ENCODE peak calls at places on chromosomes 13 and 19, in ten cellular contexts. M is Peyer's patch, H is brain microvascular endothelial cell, D is lung, P is left ventricle myocardium inferior, T is endothelial cell, Z is kidney, Q is AG04450, E is MCF 10A, A is A549. J is an unnamed sample.

GRCh38 chr19:32828139-32828538 is 41.4 kb downstream of the SLC7A9 start:
- DNase-seq in M (no peak), H (no peak), D (no peak), P (no peak), T (no peak), Z (no peak), Q (no peak), E (no peak), A (no peak), J (no peak)

GRCh38 chr19:4233282-4233853 is 4.0 kb downstream of the EBI3 start:
- DNase-seq in M (peak), H (peak), D (peak), P (peak), T (peak), Z (no peak), Q (no peak), E (peak), A (peak), J (peak)

GRCh38 chr19:29690842-29691241 is 24.2 kb downstream of the C19orf12 start:
- DNase-seq in M (peak), H (peak), D (no peak), P (no peak), T (no peak), Z (no peak), Q (no peak), E (peak), A (peak), J (no peak)

GRCh38 chr19:11722414-11722813 is 16.3 kb downstream of the ZNF823 start:
- DNase-seq in M (no peak), H (no peak), D (no peak), P (no peak), T (no peak), Z (no peak), Q (no peak), E (no peak), A (peak), J (no peak)

GRCh38 chr19:30003862-30004261 is 61.8 kb downstream of the URI1 start:
- DNase-seq in M (no peak), H (no peak), D (no peak), P (no peak), T (no peak), Z (no peak), Q (no peak), E (no peak), A (no peak), J (no peak)

GRCh38 chr19:49097453-49098288 is 12.4 kb downstream of the SNRNP70 start:
- DNase-seq in M (peak), H (peak), D (peak), P (peak), T (peak), Z (no peak), Q (peak), E (peak), A (peak), J (peak)

GRCh38 chr13:23610966-23611486 is 40.8 kb downstream of the TNFRSF19 start:
- DNase-seq in M (no peak), H (peak), D (no peak), P (no peak), T (no peak), Z (no peak), Q (no peak), E (no peak), A (no peak), J (no peak)

GRCh38 chr19:42497492-42498226 is 30.6 kb downstream of the CEACAM1 start:
- DNase-seq in M (peak), H (no peak), D (no peak), P (no peak), T (no peak), Z (no peak), Q (no peak), E (no peak), A (peak), J (no peak)

GRCh38 chr19:34131100-34131499 is 41.2 kb upstream of the LSM14A start:
- DNase-seq in M (no peak), H (peak), D (no peak), P (no peak), T (no peak), Z (no peak), Q (no peak), E (no peak), A (no peak), J (no peak)

GRCh38 chr19:40754611-40755247 is 3.7 kb downstream of the SNRPA start:
- DNase-seq in M (peak), H (no peak), D (no peak), P (no peak), T (no peak), Z (no peak), Q (no peak), E (no peak), A (peak), J (no peak)

GRCh38 chr13:77429320-77430142 is 102.6 kb upstream of the MYCBP2 start:
- DNase-seq in M (no peak), H (peak), D (no peak), P (no peak), T (no peak), Z (no peak), Q (no peak), E (no peak), A (no peak), J (peak)

GRCh38 chr19:17255150-17255621 is 9.4 kb downstream of the USHBP1 start:
- DNase-seq in M (no peak), H (no peak), D (peak), P (no peak), T (no peak), Z (no peak), Q (no peak), E (peak), A (no peak), J (no peak)

GRCh38 chr19:50401505-50402450 is 17.0 kb upstream of the SPIB start:
- DNase-seq in M (no peak), H (no peak), D (no peak), P (no peak), T (no peak), Z (no peak), Q (no peak), E (no peak), A (no peak), J (no peak)

GRCh38 chr13:101757446-101758039 is 305.1 kb downstream of the ITGBL1 start:
- DNase-seq in M (no peak), H (no peak), D (no peak), P (no peak), T (no peak), Z (no peak), Q (no peak), E (peak), A (peak), J (no peak)

GRCh38 chr19:16896913-16897571 is 8.2 kb downstream of the F2RL3 start:
- DNase-seq in M (peak), H (peak), D (peak), P (peak), T (peak), Z (peak), Q (peak), E (peak), A (peak), J (peak)

GRCh38 chr19:1098177-1099051 is 3.2 kb upstream of the POLR2E start:
- DNase-seq in M (peak), H (no peak), D (peak), P (no peak), T (no peak), Z (no peak), Q (no peak), E (peak), A (peak), J (no peak)

GRCh38 chr13:40597735-40598365 is 68.6 kb downstream of the FOXO1 start:
- DNase-seq in M (no peak), H (no peak), D (peak), P (no peak), T (no peak), Z (no peak), Q (no peak), E (no peak), A (no peak), J (no peak)

GRCh38 chr13:52707375-52707774 is 32.2 kb downstream of the CNMD start:
- DNase-seq in M (no peak), H (no peak), D (no peak), P (no peak), T (no peak), Z (no peak), Q (no peak), E (no peak), A (no peak), J (no peak)

GRCh38 chr19:48591021-48591420 is 15.5 kb upstream of the SPACA4 start:
- DNase-seq in M (no peak), H (no peak), D (no peak), P (no peak), T (no peak), Z (no peak), Q (no peak), E (peak), A (peak), J (no peak)

GRCh38 chr13:33911521-33911920 is 93.6 kb downstream of the RFC3 start:
- DNase-seq in M (no peak), H (no peak), D (no peak), P (no peak), T (no peak), Z (no peak), Q (no peak), E (no peak), A (no peak), J (no peak)

GRCh38 chr13:81171065-81171647 is 830.2 kb upstream of the SPRY2 start:
- DNase-seq in M (no peak), H (no peak), D (no peak), P (no peak), T (no peak), Z (no peak), Q (no peak), E (peak), A (peak), J (no peak)

GRCh38 chr13:113105032-113105993 is at the start of gene F7:
- DNase-seq in M (peak), H (no peak), D (no peak), P (no peak), T (no peak), Z (no peak), Q (no peak), E (no peak), A (peak), J (no peak)

GRCh38 chr19:16566161-16566560 is 6.1 kb downstream of the SLC35E1 start:
- DNase-seq in M (peak), H (no peak), D (no peak), P (no peak), T (no peak), Z (peak), Q (no peak), E (no peak), A (no peak), J (no peak)

GRCh38 chr19:2089001-2089711 is 7.0 kb downstream of the MOB3A start:
- DNase-seq in M (peak), H (peak), D (no peak), P (no peak), T (no peak), Z (peak), Q (no peak), E (peak), A (no peak), J (peak)

GRCh38 chr19:23823952-23824389 is 65.3 kb upstream of the ZNF681 start:
- DNase-seq in M (no peak), H (no peak), D (no peak), P (no peak), T (peak), Z (no peak), Q (no peak), E (peak), A (peak), J (no peak)

GRCh38 chr13:42420304-42420703 is 148.4 kb downstream of the AKAP11 start:
- DNase-seq in M (no peak), H (no peak), D (no peak), P (no peak), T (no peak), Z (no peak), Q (no peak), E (no peak), A (no peak), J (no peak)

GRCh38 chr13:60019119-60019993 is 144.4 kb downstream of the DIAPH3 start:
- DNase-seq in M (no peak), H (no peak), D (no peak), P (no peak), T (no peak), Z (no peak), Q (no peak), E (peak), A (no peak), J (no peak)

GRCh38 chr19:35433448-35433847 is 14.6 kb upstream of the FFAR2 start:
- DNase-seq in M (no peak), H (no peak), D (no peak), P (no peak), T (no peak), Z (no peak), Q (no peak), E (no peak), A (no peak), J (no peak)

GRCh38 chr13:40920826-40921225 is 98.3 kb downstream of the ELF1 start:
- DNase-seq in M (no peak), H (no peak), D (no peak), P (no peak), T (no peak), Z (no peak), Q (peak), E (no peak), A (no peak), J (no peak)

GRCh38 chr13:74290324-74290773 is 156.1 kb upstream of the KLF12 start:
- DNase-seq in M (peak), H (peak), D (no peak), P (no peak), T (no peak), Z (no peak), Q (peak), E (peak), A (peak), J (peak)

GRCh38 chr19:13234518-13234917 is 84.3 kb downstream of the IER2 start:
- DNase-seq in M (peak), H (no peak), D (peak), P (peak), T (no peak), Z (no peak), Q (no peak), E (peak), A (peak), J (peak)

GRCh38 chr13:105139380-105140285 is 1395.8 kb downstream of the EFNB2 start:
- DNase-seq in M (peak), H (peak), D (peak), P (peak), T (no peak), Z (peak), Q (no peak), E (no peak), A (peak), J (peak)

GRCh38 chr13:77383097-77383496 is 56.2 kb upstream of the MYCBP2 start:
- DNase-seq in M (no peak), H (no peak), D (no peak), P (no peak), T (no peak), Z (no peak), Q (no peak), E (no peak), A (no peak), J (no peak)

GRCh38 chr19:53132231-53132991 is at the start of gene ZNF415:
- DNase-seq in M (peak), H (peak), D (peak), P (peak), T (peak), Z (peak), Q (peak), E (no peak), A (no peak), J (peak)

GRCh38 chr19:48837081-48837524 is 812 bp upstream of the HSD17B14 start:
- DNase-seq in M (peak), H (peak), D (peak), P (peak), T (peak), Z (peak), Q (no peak), E (no peak), A (peak), J (peak)

GRCh38 chr13:32878172-32878571 is 138.1 kb upstream of the KL start:
- DNase-seq in M (no peak), H (no peak), D (peak), P (no peak), T (no peak), Z (no peak), Q (no peak), E (peak), A (peak), J (no peak)

GRCh38 chr19:5192568-5192967 is 148.0 kb downstream of the PTPRS start:
- DNase-seq in M (no peak), H (no peak), D (no peak), P (no peak), T (no peak), Z (no peak), Q (no peak), E (no peak), A (no peak), J (no peak)

GRCh38 chr19:37977992-37978391 is 71.0 kb downstream of the SIPA1L3 start:
- DNase-seq in M (no peak), H (peak), D (no peak), P (no peak), T (peak), Z (no peak), Q (peak), E (no peak), A (no peak), J (no peak)

DNA sequence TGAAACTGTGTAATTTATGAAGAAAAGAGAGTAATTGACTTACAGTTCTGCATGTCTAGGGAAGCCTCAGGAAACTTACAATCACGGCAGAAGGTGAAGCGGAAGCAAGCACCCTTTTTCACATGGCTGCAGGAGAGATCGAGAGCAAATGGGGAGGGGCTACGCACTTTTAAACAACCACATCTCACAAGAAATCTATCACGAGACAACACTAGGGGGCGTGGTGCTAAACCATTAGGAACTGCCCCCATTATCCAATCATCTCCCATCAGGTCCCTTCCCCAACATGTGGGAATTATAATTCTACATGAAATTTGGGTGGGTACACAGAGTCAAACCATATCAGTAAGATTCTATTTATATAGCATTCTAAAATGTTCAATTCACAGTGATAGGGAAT is 114.8 kb upstream of the TRPC4 start:
- DNase-seq in M (no peak), H (no peak), D (no peak), P (no peak), T (no peak), Z (no peak), Q (no peak), E (peak), A (peak), J (no peak)
- TF ChIP-seq CTCF in M (no peak), H (no peak), D (no peak), P (no peak), T (peak), Z (no peak), Q (no peak), E (no peak), A (no peak), J (no peak)

DNA sequence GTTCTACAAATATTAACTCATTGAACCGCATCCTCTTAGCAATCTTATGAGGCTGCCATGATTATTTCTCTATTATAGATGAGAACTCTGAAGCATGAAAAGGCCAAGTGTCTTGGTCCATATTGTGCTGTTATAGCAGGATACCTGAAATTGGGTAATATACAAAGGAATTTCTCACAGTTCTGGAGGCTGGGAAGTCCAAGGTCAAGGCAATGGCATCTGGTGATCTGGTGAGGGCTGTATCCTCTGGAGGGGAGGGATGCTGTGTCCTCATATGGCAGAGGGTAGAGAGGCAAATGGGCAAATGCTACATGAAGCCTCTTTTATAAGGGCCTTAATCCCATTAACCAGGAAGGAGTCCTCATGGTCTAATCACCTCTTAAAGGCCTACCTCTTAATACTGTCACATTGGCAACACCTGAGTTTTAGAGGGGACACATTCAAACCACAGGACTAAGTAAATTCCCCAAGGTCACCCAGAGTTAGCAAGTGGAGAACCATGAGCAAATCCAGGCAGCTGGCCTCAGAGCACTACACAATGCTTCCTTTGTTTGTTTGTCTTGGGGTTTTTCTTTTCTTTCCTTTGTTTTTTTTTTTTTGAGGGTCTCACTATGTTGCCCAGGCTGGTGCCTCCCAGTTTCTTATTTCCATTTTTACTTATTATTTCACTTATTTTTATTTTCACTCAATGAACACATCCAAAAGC is 55.9 kb upstream of the LATS2 start:
- DNase-seq in M (no peak), H (no peak), D (no peak), P (no peak), T (no peak), Z (no peak), Q (no peak), E (no peak), A (no peak), J (no peak)
- TF ChIP-seq CTCF in M (no peak), H (no peak), D (no peak), P (no peak), T (no peak), Z (no peak), Q (no peak), E (no peak), A (no peak), J (no peak)

GRCh38 chr13:24644051-24644450 is 36.2 kb upstream of the ATP12A start:
- DNase-seq in M (no peak), H (peak), D (no peak), P (no peak), T (no peak), Z (no peak), Q (no peak), E (peak), A (no peak), J (no peak)
- TF ChIP-seq CTCF in M (no peak), H (no peak), D (no peak), P (no peak), T (no peak), Z (no peak), Q (no peak), E (no peak), A (no peak), J (no peak)

DNA sequence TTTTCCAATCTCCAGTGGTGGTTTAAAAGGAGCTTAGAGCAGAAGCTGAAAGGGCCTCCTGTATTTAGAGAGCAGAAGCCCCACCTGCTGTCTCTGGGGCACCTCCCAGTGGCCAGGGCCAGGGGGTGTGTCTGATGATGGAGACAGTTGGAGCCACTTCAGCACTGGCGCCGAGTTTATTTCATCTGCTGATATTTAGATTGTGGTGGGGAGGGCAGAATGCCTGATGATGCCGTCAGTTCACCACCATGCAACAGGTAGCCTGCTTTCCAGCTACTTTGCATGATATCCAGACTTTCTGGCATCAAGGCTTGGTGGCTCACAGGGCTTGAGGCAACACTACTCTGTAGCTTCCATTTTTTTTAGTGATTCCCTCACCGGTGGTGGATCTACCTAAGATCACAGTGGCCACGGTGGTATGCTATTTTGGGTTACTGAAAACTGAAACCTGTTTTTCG is 371.9 kb downstream of the KCNRG start:
- DNase-seq in M (peak), H (no peak), D (peak), P (peak), T (no peak), Z (peak), Q (no peak), E (no peak), A (no peak), J (peak)
- TF ChIP-seq CTCF in M (peak), H (peak), D (no peak), P (peak), T (no peak), Z (peak), Q (peak), E (no peak), A (no peak), J (no peak)

DNA sequence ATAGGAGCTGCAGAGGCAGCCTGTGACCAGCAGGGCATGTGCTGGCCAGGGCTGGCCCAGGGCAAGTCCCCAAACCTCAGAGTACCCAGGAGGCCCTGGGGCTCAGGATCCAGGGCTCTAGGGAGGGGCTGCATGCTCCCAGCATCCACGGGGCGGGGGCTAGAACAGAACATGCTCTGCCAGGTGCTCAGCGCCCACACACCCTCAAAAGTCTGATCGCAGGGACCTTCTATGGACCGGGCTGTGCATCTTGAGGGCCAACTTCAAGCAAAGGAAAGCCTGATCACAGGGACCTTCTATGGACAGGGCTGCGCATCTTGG is 33.5 kb downstream of the ELL start:
- DNase-seq in M (no peak), H (no peak), D (no peak), P (no peak), T (no peak), Z (no peak), Q (no peak), E (peak), A (peak), J (no peak)
- TF ChIP-seq CTCF in M (no peak), H (peak), D (no peak), P (peak), T (peak), Z (no peak), Q (peak), E (peak), A (no peak), J (no peak)

J was measured in activated B cell treated with CpG ODN at 0.5 μM for 24 hours.